ENCODE peak calls at places on chromosome 16, in six cellular contexts. C, M, I, T, W and D are unnamed samples.
A peak's percentile ranks its signal among the peaks of the same experiment; 100 is the strongest.

GRCh38 chr16:72876981-72877373 is 171.0 kb downstream of the ZFHX3 start:
- DNase-seq in C (no peak), M (no peak), I (no peak), T (no peak), W (no peak), D (no peak)

GRCh38 chr16:65833171-65833871 is 533.2 kb upstream of the CDH5 start:
- DNase-seq in C (no peak), M (no peak), I (no peak), T (no peak), W (no peak), D (no peak)

GRCh38 chr16:15950167-15950854 is 895 bp downstream of the ABCC1 start:
- DNase-seq in C (no peak), M (no peak), I (no peak), T (no peak), W (peak; percentile 40), D (peak; percentile 39)

GRCh38 chr16:88303890-88304819 is 78.6 kb upstream of the ZNF469 start:
- DNase-seq in C (no peak), M (no peak), I (no peak), T (no peak), W (peak; percentile 19), D (no peak)

GRCh38 chr16:87330257-87330624 is 13.0 kb upstream of the C16orf95 start:
- DNase-seq in C (no peak), M (no peak), I (no peak), T (no peak), W (no peak), D (no peak)

GRCh38 chr16:24409045-24409444 is 130.3 kb upstream of the RBBP6 start:
- DNase-seq in C (peak; percentile 7), M (no peak), I (no peak), T (no peak), W (no peak), D (no peak)

GRCh38 chr16:31250782-31251384 is 8.9 kb upstream of the ITGAM start:
- DNase-seq in C (no peak), M (no peak), I (no peak), T (no peak), W (no peak), D (peak; percentile 2)

GRCh38 chr16:84514874-84515835 is 10.7 kb upstream of the MEAK7 start:
- DNase-seq in C (no peak), M (no peak), I (peak; percentile 96), T (no peak), W (peak; percentile 85), D (no peak)

GRCh38 chr16:3907586-3907985 is 27.1 kb upstream of the CREBBP start:
- DNase-seq in C (no peak), M (no peak), I (no peak), T (peak; percentile 38), W (no peak), D (no peak)

GRCh38 chr16:30786936-30787612 is at the start of gene ZNF629:
- DNase-seq in C (peak; percentile 39), M (no peak), I (no peak), T (peak; percentile 70), W (peak; percentile 79), D (peak; percentile 85)

GRCh38 chr16:3149630-3150345 is 15.0 kb downstream of the ZNF213 start:
- DNase-seq in C (no peak), M (no peak), I (no peak), T (peak; percentile 84), W (no peak), D (peak; percentile 88)

GRCh38 chr16:82660966-82661365 is 34.2 kb downstream of the CDH13 start:
- DNase-seq in C (no peak), M (no peak), I (no peak), T (no peak), W (no peak), D (no peak)

GRCh38 chr16:68223072-68223471 is 12.9 kb downstream of the ESRP2 start:
- DNase-seq in C (no peak), M (no peak), I (no peak), T (no peak), W (no peak), D (no peak)

GRCh38 chr16:72162105-72162680 is 9.8 kb downstream of the PMFBP1 start:
- DNase-seq in C (no peak), M (no peak), I (no peak), T (no peak), W (no peak), D (no peak)

GRCh38 chr16:74577882-74578366 is 29.0 kb downstream of the GLG1 start:
- DNase-seq in C (peak; percentile 94), M (no peak), I (peak; percentile 57), T (no peak), W (no peak), D (no peak)

GRCh38 chr16:86901483-86901882 is 323.1 kb downstream of the FOXL1 start:
- DNase-seq in C (no peak), M (no peak), I (no peak), T (no peak), W (no peak), D (no peak)

GRCh38 chr16:27228621-27229501 is 25.5 kb downstream of the KDM8 start:
- DNase-seq in C (no peak), M (no peak), I (no peak), T (no peak), W (no peak), D (peak; percentile 38)

GRCh38 chr16:81938331-81939163 is 72.7 kb downstream of the SDR42E1 start:
- DNase-seq in C (no peak), M (no peak), I (no peak), T (no peak), W (no peak), D (no peak)

GRCh38 chr16:82506734-82507133 is 120.0 kb upstream of the CDH13 start:
- DNase-seq in C (no peak), M (no peak), I (no peak), T (no peak), W (no peak), D (no peak)

GRCh38 chr16:86048221-86048620 is 149.3 kb downstream of the IRF8 start:
- DNase-seq in C (no peak), M (no peak), I (no peak), T (no peak), W (no peak), D (no peak)

GRCh38 chr16:81652798-81653505 is 126.1 kb upstream of the PLCG2 start:
- DNase-seq in C (no peak), M (no peak), I (no peak), T (peak; percentile 38), W (no peak), D (no peak)

GRCh38 chr16:4339909-4340308 is 11.2 kb downstream of the PAM16 start:
- DNase-seq in C (no peak), M (no peak), I (no peak), T (no peak), W (no peak), D (no peak)

GRCh38 chr16:75244844-75245758 is 6.3 kb downstream of the BCAR1 start:
- DNase-seq in C (no peak), M (peak; percentile 70), I (no peak), T (peak; percentile 68), W (peak; percentile 99), D (no peak)

GRCh38 chr16:66905633-66906539 is 12.8 kb downstream of the CDH16 start:
- DNase-seq in C (no peak), M (no peak), I (no peak), T (peak; percentile 55), W (peak; percentile 99), D (peak; percentile 92)

GRCh38 chr16:48511716-48512115 is 98.3 kb downstream of the N4BP1 start:
- DNase-seq in C (no peak), M (no peak), I (no peak), T (no peak), W (no peak), D (no peak)

GRCh38 chr16:65842067-65842466 is 524.4 kb upstream of the CDH5 start:
- DNase-seq in C (no peak), M (no peak), I (no peak), T (no peak), W (no peak), D (no peak)

GRCh38 chr16:49542391-49542891 is 168.8 kb downstream of the C16orf78 start:
- DNase-seq in C (no peak), M (no peak), I (no peak), T (no peak), W (no peak), D (no peak)

GRCh38 chr16:47142469-47143328 is 1.0 kb downstream of the NETO2 start:
- DNase-seq in C (no peak), M (no peak), I (no peak), T (peak; percentile 22), W (no peak), D (peak; percentile 57)
- TF ChIP-seq ATF3 in C (no peak), M (no peak), I (no peak), T (no peak), W (no peak), D (no peak)

GRCh38 chr16:89721644-89722391 is 481 bp downstream of the ZNF276 start:
- DNase-seq in C (no peak), M (no peak), I (no peak), T (no peak), W (no peak), D (peak; percentile 55)
- TF ChIP-seq ATF3 in C (no peak), M (no peak), I (no peak), T (no peak), W (no peak), D (no peak)

DNA sequence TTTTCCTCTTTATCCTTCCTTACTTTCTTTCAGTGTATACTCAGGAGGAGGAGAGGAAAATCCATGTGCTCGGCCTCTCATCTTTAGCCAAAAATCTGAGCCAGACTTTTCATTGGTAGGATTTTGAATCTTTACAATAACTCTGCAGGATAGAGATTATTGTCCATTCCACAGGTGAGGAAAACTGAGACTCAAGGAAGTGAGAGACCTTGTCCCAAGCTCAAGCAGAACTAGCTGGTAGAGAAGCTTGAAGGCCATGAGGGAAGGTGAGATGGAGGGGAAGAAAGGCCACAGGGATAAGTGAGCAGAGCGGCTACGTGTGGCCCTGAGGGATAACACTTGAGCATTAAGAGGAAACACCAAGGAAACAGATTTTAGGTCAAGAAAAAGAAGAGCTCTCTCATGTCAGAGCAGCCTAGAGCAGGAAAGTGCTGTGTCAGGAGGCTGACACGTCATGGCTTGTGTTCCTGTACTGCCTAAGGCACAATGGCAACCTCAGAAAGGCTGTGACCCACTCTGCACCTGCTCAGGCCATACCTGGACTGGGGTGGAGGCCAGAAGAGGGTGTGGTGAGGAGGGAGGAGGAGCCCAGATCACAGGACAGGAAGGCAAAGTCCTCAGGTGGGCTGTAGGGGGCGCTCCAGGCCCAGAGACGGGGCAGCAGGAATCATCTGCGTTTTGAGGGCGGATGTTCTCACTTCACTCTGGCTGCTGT is 11.9 kb downstream of the MT4 start:
- DNase-seq in C (peak; percentile 72), M (peak; percentile 67), I (peak; percentile 32), T (peak; percentile 90), W (peak; percentile 69), D (peak; percentile 81)
- TF ChIP-seq ATF3 in C (no peak), M (no peak), I (no peak), T (no peak), W (no peak), D (no peak)

DNA sequence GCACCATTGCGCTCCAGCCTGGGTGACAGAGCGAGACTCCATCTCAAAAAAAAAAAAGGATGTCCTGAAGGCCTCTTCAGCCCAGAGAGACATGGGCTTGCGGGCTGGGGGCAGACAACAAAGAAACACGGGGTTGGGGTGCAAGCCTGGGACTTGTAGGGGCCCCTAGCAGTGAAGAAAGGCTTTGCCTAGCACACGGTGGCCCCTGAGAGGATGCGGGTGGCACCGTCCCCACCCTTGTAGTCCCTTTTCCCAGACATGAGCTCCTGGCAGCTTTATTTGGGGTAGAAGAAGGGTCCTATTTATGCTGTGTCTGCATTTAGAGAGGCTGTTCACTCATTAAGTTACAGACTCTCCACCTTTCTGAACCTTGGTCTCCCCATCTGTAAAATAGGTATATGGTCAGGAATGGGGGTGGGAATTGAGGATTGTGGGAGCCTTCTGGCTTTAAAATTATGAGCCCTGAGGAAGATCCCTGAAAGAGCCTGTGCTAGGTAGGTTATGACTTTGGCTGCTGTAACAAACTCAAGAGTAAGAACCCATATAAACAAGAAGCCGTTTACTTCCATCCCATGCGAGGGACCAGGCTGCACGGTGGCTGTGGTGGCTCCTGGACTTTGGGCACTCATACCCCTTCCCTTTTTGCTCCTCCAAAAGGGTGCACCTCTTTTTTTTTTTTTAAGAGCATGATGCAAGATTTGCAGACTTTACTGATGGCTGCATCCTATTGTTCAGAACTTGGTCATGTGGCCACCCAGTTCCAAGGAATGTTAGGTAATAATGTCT is 20.6 kb upstream of the ADGRG1 start:
- DNase-seq in C (no peak), M (no peak), I (no peak), T (no peak), W (no peak), D (no peak)
- TF ChIP-seq ATF3 in C (no peak), M (no peak), I (no peak), T (no peak), W (no peak), D (peak; percentile 81)